ENCODE peak calls at places on chromosomes 6 and 20, in eight cellular contexts. One of them, this sample, is unnamed.

GRCh38 chr20:3767434-3768341 is at the start of gene ADISSP:
- DNase-seq in A549: peak
- DNase-seq in lower leg skin: peak
- DNase-seq in body of pancreas: peak
- DNase-seq in Peyer's patch: peak
- DNase-seq in transverse colon: peak
- DNase-seq in gastrocnemius medialis: peak
- DNase-seq in heart left ventricle: peak
- DNase-seq in this sample: peak

GRCh38 chr20:50464725-50465650 is 45.2 kb upstream of the PTPN1 start:
- DNase-seq in lower leg skin: no peak
- DNase-seq in A549: no peak
- DNase-seq in body of pancreas: no peak
- DNase-seq in heart left ventricle: no peak
- DNase-seq in transverse colon: no peak
- DNase-seq in Peyer's patch: no peak
- DNase-seq in gastrocnemius medialis: no peak
- DNase-seq in this sample: no peak

GRCh38 chr6:4707011-4707410 is 69.2 kb upstream of the CDYL start:
- DNase-seq in lower leg skin: no peak
- DNase-seq in heart left ventricle: no peak
- DNase-seq in transverse colon: no peak
- DNase-seq in A549: no peak
- DNase-seq in body of pancreas: no peak
- DNase-seq in gastrocnemius medialis: no peak
- DNase-seq in Peyer's patch: no peak
- DNase-seq in this sample: no peak

GRCh38 chr20:2946988-2947961 is 74.0 kb downstream of the PTPRA start:
- DNase-seq in body of pancreas: no peak
- DNase-seq in gastrocnemius medialis: no peak
- DNase-seq in transverse colon: no peak
- DNase-seq in Peyer's patch: no peak
- DNase-seq in heart left ventricle: no peak
- DNase-seq in A549: no peak
- DNase-seq in lower leg skin: no peak
- DNase-seq in this sample: no peak

GRCh38 chr6:73696990-73697651 is 1.1 kb downstream of the CD109 start:
- DNase-seq in transverse colon: no peak
- DNase-seq in gastrocnemius medialis: no peak
- DNase-seq in heart left ventricle: no peak
- DNase-seq in A549: no peak
- DNase-seq in lower leg skin: no peak
- DNase-seq in Peyer's patch: no peak
- DNase-seq in body of pancreas: no peak
- DNase-seq in this sample: no peak

GRCh38 chr6:23320588-23320987 is 751.2 kb downstream of the HDGFL1 start:
- DNase-seq in lower leg skin: no peak
- DNase-seq in heart left ventricle: no peak
- DNase-seq in Peyer's patch: no peak
- DNase-seq in transverse colon: no peak
- DNase-seq in gastrocnemius medialis: no peak
- DNase-seq in A549: no peak
- DNase-seq in body of pancreas: no peak
- DNase-seq in this sample: no peak

GRCh38 chr20:23625236-23625964 is 12.4 kb downstream of the CST3 start:
- DNase-seq in Peyer's patch: no peak
- DNase-seq in gastrocnemius medialis: no peak
- DNase-seq in heart left ventricle: no peak
- DNase-seq in transverse colon: no peak
- DNase-seq in body of pancreas: no peak
- DNase-seq in lower leg skin: no peak
- DNase-seq in A549: no peak
- DNase-seq in this sample: no peak

GRCh38 chr6:154408906-154409500 is 52.4 kb upstream of the IPCEF1 start:
- DNase-seq in Peyer's patch: no peak
- DNase-seq in heart left ventricle: no peak
- DNase-seq in lower leg skin: peak
- DNase-seq in transverse colon: peak
- DNase-seq in A549: peak
- DNase-seq in body of pancreas: no peak
- DNase-seq in gastrocnemius medialis: peak
- DNase-seq in this sample: no peak

GRCh38 chr6:13810688-13811446 is 3.5 kb downstream of the MCUR1 start:
- DNase-seq in heart left ventricle: no peak
- DNase-seq in lower leg skin: no peak
- DNase-seq in body of pancreas: no peak
- DNase-seq in transverse colon: no peak
- DNase-seq in gastrocnemius medialis: peak
- DNase-seq in Peyer's patch: no peak
- DNase-seq in A549: no peak
- DNase-seq in this sample: no peak

GRCh38 chr6:106162926-106163325 is 76.8 kb downstream of the PRDM1 start:
- DNase-seq in body of pancreas: no peak
- DNase-seq in gastrocnemius medialis: no peak
- DNase-seq in heart left ventricle: no peak
- DNase-seq in lower leg skin: no peak
- DNase-seq in A549: no peak
- DNase-seq in Peyer's patch: no peak
- DNase-seq in transverse colon: no peak
- DNase-seq in this sample: no peak

GRCh38 chr6:37559060-37559459 is 59.4 kb upstream of the CCDC167 start:
- DNase-seq in A549: no peak
- DNase-seq in lower leg skin: no peak
- DNase-seq in transverse colon: no peak
- DNase-seq in Peyer's patch: no peak
- DNase-seq in heart left ventricle: no peak
- DNase-seq in gastrocnemius medialis: no peak
- DNase-seq in body of pancreas: no peak
- DNase-seq in this sample: no peak

GRCh38 chr20:25145131-25145530 is 50.4 kb upstream of the ENTPD6 start:
- DNase-seq in gastrocnemius medialis: no peak
- DNase-seq in transverse colon: no peak
- DNase-seq in heart left ventricle: peak
- DNase-seq in A549: no peak
- DNase-seq in body of pancreas: no peak
- DNase-seq in Peyer's patch: no peak
- DNase-seq in lower leg skin: no peak
- DNase-seq in this sample: no peak

GRCh38 chr20:23049201-23049932 is at the start of gene THBD:
- DNase-seq in body of pancreas: peak
- DNase-seq in gastrocnemius medialis: peak
- DNase-seq in heart left ventricle: peak
- DNase-seq in transverse colon: peak
- DNase-seq in lower leg skin: peak
- DNase-seq in A549: peak
- DNase-seq in Peyer's patch: peak
- DNase-seq in this sample: no peak

GRCh38 chr6:36350082-36350481 is 13.4 kb upstream of the BNIP5 start:
- DNase-seq in gastrocnemius medialis: no peak
- DNase-seq in body of pancreas: no peak
- DNase-seq in A549: no peak
- DNase-seq in transverse colon: no peak
- DNase-seq in Peyer's patch: no peak
- DNase-seq in lower leg skin: no peak
- DNase-seq in heart left ventricle: no peak
- DNase-seq in this sample: no peak

GRCh38 chr20:16095241-16095640 is 478.0 kb downstream of the KIF16B start:
- DNase-seq in A549: no peak
- DNase-seq in Peyer's patch: no peak
- DNase-seq in gastrocnemius medialis: no peak
- DNase-seq in lower leg skin: no peak
- DNase-seq in transverse colon: no peak
- DNase-seq in body of pancreas: no peak
- DNase-seq in heart left ventricle: no peak
- DNase-seq in this sample: no peak

GRCh38 chr20:14673164-14673563 is 335.8 kb upstream of the FLRT3 start:
- DNase-seq in Peyer's patch: no peak
- DNase-seq in gastrocnemius medialis: no peak
- DNase-seq in lower leg skin: no peak
- DNase-seq in heart left ventricle: no peak
- DNase-seq in A549: no peak
- DNase-seq in body of pancreas: no peak
- DNase-seq in transverse colon: no peak
- DNase-seq in this sample: no peak

GRCh38 chr6:25991785-25992412 is 29.3 kb downstream of the TRIM38 start:
- DNase-seq in body of pancreas: peak
- DNase-seq in Peyer's patch: peak
- DNase-seq in gastrocnemius medialis: peak
- DNase-seq in transverse colon: peak
- DNase-seq in A549: peak
- DNase-seq in lower leg skin: peak
- DNase-seq in heart left ventricle: peak
- DNase-seq in this sample: peak
- TF ChIP-seq POLR2A in body of pancreas: no peak
- TF ChIP-seq POLR2A in Peyer's patch: no peak
- TF ChIP-seq POLR2A in gastrocnemius medialis: no peak
- TF ChIP-seq POLR2A in transverse colon: no peak
- TF ChIP-seq POLR2A in A549: no peak
- TF ChIP-seq POLR2A in lower leg skin: no peak
- TF ChIP-seq POLR2A in heart left ventricle: no peak
- TF ChIP-seq POLR2A in this sample: peak

GRCh38 chr6:140867336-140867735 is 1265.4 kb upstream of the GJE1 start:
- DNase-seq in A549: no peak
- DNase-seq in transverse colon: no peak
- DNase-seq in heart left ventricle: no peak
- DNase-seq in Peyer's patch: no peak
- DNase-seq in gastrocnemius medialis: no peak
- DNase-seq in body of pancreas: no peak
- DNase-seq in lower leg skin: no peak
- DNase-seq in this sample: no peak

DNA sequence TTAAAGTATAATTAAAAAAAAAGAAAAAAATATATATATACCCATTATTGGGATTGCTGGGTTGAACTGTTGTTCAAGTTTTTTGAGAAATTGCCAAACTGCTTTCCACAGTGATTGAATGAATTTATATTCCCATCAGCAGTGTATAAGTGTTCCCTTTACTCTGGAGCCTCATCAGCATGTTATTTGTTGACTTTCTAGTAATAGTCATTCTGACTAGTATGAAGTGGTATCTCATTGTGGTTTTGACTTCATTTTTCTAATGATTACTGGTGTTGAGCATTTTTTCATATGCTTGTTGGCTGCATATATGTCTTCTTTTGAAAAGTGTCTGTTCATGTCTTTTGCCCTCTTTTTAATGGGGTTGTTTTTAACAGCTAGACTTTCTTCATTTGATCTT is 1260.8 kb upstream of the GJE1 start:
- DNase-seq in lower leg skin: no peak
- DNase-seq in body of pancreas: no peak
- DNase-seq in heart left ventricle: no peak
- DNase-seq in transverse colon: no peak
- DNase-seq in gastrocnemius medialis: no peak
- DNase-seq in Peyer's patch: no peak
- DNase-seq in A549: no peak
- DNase-seq in this sample: no peak
- TF ChIP-seq POLR2A in lower leg skin: no peak
- TF ChIP-seq POLR2A in body of pancreas: no peak
- TF ChIP-seq POLR2A in heart left ventricle: no peak
- TF ChIP-seq POLR2A in transverse colon: no peak
- TF ChIP-seq POLR2A in gastrocnemius medialis: no peak
- TF ChIP-seq POLR2A in Peyer's patch: no peak
- TF ChIP-seq POLR2A in A549: no peak
- TF ChIP-seq POLR2A in this sample: no peak

DNA sequence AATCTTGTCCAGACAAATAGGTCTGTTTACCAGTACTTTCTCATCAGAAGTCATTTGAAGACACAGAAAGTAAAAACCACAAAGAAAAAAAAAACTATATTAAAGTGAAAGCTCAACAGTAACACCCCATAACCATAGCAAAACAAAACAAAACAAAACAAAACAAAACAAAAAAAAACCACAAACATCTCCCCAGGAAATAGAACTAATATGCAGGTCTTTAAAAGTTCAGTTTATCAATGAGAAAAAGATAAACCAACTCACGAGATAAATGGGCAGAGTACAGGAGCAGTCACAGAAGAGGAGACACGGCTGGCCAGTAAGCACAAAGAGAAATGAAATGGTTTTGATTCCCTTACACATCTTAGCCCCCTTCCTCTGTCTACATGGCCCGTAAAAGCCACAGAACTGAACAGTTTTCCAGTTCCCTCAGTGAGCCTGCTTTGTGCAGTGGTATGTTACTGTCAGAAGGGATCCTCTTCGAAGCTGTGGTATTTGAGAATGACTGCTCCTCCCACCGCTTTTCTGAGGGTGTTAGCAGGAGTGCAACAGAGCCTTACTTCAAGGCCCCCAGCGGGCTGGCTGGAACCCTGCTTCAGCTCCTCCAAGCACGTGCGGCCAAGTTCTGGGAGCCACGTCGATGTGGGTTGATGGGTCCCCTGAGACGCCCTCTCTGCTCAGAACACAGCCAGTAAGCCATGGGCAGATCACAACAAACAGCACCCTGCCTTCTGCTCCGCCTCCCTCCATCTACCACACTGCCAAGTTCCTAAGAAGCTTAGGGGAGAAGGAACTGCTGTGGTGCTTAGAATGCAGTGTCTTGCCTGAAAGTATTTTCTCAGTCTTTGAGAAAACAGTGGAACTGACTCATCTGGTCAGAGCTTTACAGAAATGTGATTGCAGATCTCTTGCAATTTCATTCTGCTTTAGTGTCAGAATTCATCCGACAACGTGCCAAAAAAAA is 14.0 kb downstream of the UST start:
- DNase-seq in body of pancreas: no peak
- DNase-seq in A549: no peak
- DNase-seq in lower leg skin: peak
- DNase-seq in heart left ventricle: peak
- DNase-seq in gastrocnemius medialis: peak
- DNase-seq in transverse colon: peak
- DNase-seq in Peyer's patch: peak
- DNase-seq in this sample: no peak
- TF ChIP-seq POLR2A in body of pancreas: no peak
- TF ChIP-seq POLR2A in A549: no peak
- TF ChIP-seq POLR2A in lower leg skin: no peak
- TF ChIP-seq POLR2A in heart left ventricle: no peak
- TF ChIP-seq POLR2A in gastrocnemius medialis: no peak
- TF ChIP-seq POLR2A in transverse colon: peak
- TF ChIP-seq POLR2A in Peyer's patch: no peak
- TF ChIP-seq POLR2A in this sample: peak

DNA sequence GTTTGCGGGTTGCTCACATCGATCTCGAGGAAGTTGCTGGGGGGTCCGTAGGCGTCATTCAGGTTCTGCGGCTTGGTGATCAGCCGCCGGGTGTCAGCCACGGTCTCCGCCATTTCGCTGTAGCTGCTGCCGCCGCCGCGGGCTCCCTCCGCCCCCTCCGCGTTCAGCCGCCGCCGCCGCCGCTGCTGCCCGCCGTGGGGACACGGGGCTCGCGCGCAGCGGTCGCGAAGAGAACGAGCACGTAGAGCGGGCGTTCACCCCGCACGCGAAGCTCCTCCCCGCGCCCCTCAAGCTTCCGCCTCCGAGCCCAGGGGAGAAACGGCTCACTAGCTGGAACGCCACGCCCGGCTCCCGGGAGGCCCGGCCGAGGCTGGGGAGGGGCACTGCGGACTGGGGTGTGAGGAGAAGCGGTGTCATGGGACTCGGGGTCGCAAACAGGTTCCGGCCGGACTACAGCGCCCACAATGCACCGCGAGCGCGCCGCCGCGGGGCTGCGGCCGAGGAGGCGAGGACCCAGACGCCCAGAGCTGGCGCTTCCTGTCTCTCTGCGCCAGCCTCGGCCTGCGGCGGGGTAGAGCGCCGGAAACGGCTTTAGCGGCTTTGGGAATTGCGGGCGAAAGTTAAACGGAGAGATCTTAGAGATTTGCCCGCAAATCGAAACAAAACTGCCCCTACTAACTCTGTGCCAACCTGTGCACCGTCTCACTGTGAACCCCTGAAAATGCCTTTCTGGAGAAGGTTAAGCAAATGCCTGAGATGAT is at the start of gene SNX3:
- DNase-seq in Peyer's patch: peak
- DNase-seq in A549: peak
- DNase-seq in lower leg skin: peak
- DNase-seq in transverse colon: peak
- DNase-seq in gastrocnemius medialis: peak
- DNase-seq in body of pancreas: peak
- DNase-seq in heart left ventricle: peak
- DNase-seq in this sample: peak
- TF ChIP-seq POLR2A in Peyer's patch: peak
- TF ChIP-seq POLR2A in A549: peak
- TF ChIP-seq POLR2A in lower leg skin: no peak
- TF ChIP-seq POLR2A in transverse colon: peak
- TF ChIP-seq POLR2A in gastrocnemius medialis: peak
- TF ChIP-seq POLR2A in body of pancreas: peak
- TF ChIP-seq POLR2A in heart left ventricle: peak
- TF ChIP-seq POLR2A in this sample: peak